ENCODE peak calls at places on chromosomes 13 and 19, in six cellular contexts. D is heart left ventricle, S is Karpas-422, L is PC-3, R is tibial nerve, P is heart right ventricle. Q is an unnamed sample. For H3K27me3 and H3K4me1, the result is how much of the 10 kb centered on the place peaks cover.

GRCh38 chr13:108214511-108215383 is 589 bp downstream of the LIG4 start:
- DNase-seq in R (no peak), S (no peak), L (peak), D (peak), P (peak), Q (no peak)

GRCh38 chr13:51935326-51936171 is 73.8 kb downstream of the CCDC70 start:
- DNase-seq in P (no peak), L (peak), D (no peak), R (no peak), S (no peak), Q (peak)

GRCh38 chr19:48490980-48491792 is 20.4 kb downstream of the LMTK3 start:
- DNase-seq in L (peak), D (no peak), R (no peak), S (peak), P (no peak), Q (no peak)

GRCh38 chr19:28643284-28643683 is 569.7 kb downstream of the UQCRFS1 start:
- DNase-seq in L (no peak), P (no peak), D (no peak), S (no peak), R (no peak), Q (no peak)

GRCh38 chr13:42345367-42345766 is 73.4 kb downstream of the AKAP11 start:
- DNase-seq in P (no peak), S (no peak), R (no peak), D (no peak), L (no peak), Q (no peak)

GRCh38 chr19:19297759-19298158 is 22.6 kb downstream of the SUGP1 start:
- DNase-seq in L (no peak), D (peak), R (no peak), S (no peak), P (peak), Q (no peak)

GRCh38 chr19:47260476-47260875 is 4.2 kb downstream of the CCDC9 start:
- DNase-seq in P (no peak), L (no peak), D (no peak), R (no peak), S (no peak), Q (no peak)

GRCh38 chr19:17121736-17122293 is 46.2 kb downstream of the MYO9B start:
- DNase-seq in L (no peak), S (peak), P (no peak), D (no peak), R (no peak), Q (no peak)

GRCh38 chr19:37698216-37698615 is 21.3 kb downstream of the ZNF607 start:
- DNase-seq in L (no peak), R (no peak), D (no peak), S (no peak), P (no peak), Q (no peak)

GRCh38 chr13:113759525-113760137 is 605 bp downstream of the TMEM255B start:
- DNase-seq in R (peak), L (peak), D (no peak), S (no peak), P (peak), Q (no peak)

GRCh38 chr19:42285546-42285945 is 16.4 kb upstream of the PRR19 start:
- DNase-seq in R (no peak), D (no peak), L (no peak), P (peak), S (peak), Q (peak)

GRCh38 chr19:46040952-46041500 is at the start of gene IGFL4:
- DNase-seq in R (no peak), D (no peak), P (no peak), S (no peak), L (peak), Q (peak)

GRCh38 chr13:94710881-94711560 is 1.3 kb downstream of the SOX21 start:
- DNase-seq in P (no peak), R (no peak), S (no peak), L (peak), D (no peak), Q (no peak)
- H3K27me3 ChIP-seq in P (under half), R (under half), S (under half), L (under half), D (half or more), Q (under half)

DNA sequence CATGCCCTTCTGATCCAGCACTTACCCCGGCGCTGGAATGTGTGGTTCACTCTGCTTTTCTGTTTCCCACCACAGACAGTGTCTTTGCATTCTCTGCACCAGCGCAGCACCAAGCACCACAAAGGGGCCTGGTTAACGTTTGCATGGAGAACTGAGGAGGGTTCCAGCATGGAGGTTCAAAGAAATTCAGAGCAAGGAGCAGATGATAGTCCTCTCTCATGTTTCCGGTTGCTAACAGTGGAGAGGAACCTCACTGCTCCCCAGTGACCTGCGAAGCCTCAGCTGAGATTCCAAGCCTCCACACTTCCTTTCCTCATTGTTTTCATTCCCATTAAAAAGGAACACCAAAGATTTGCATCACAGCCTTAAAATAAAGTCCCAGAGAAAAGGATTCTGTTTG is 99.7 kb downstream of the STARD13 start:
- DNase-seq in L (no peak), R (no peak), S (no peak), P (no peak), D (no peak), Q (no peak)
- H3K4me1 ChIP-seq in L (under half), R (half or more), S (under half), P (half or more), D (under half), Q (under half)

DNA sequence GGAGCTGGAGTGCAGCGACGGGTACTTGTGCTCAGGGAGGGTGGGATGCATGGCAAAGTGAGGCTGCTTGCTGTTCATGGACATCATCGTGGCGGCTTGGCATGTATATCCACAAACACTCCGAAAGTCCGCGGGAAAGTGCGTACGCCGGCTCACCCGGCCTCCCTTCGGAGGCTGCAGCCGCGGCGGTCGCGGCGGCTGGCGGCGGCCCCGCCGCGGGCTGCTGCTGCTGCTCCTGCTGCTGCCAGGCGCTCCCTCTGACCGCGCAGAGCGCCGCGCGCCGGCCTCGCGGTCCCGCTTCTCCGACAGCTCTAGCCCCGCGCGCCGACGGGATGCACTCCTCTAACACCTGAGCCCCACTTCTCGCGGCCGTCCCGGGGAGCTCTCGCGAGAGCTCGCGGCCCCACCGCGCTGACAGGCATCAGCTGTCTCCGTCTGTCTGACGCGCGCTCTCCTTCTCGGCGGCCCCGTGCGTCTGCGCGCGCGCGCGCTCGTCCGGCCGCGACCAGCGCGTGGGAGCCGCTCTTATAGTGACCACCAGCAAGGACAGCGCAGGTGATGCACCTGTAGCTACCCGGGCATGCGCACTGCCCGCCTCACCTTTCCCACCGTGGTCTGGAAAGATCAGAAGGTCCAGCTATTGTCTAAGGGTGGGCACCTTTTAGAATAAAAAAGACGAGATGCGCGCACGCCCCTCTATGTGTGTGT is at the start of gene POU4F1:
- DNase-seq in D (no peak), S (no peak), P (no peak), R (no peak), L (no peak), Q (peak)
- H3K27me3 ChIP-seq in D (half or more), S (under half), P (half or more), R (under half), L (under half), Q (under half)

GRCh38 chr19:11196406-11197287 is 698 bp downstream of the KANK2 start:
- DNase-seq in P (peak), S (no peak), D (peak), R (no peak), L (peak), Q (peak)

GRCh38 chr19:11199517-11199916 is 2.2 kb upstream of the KANK2 start:
- DNase-seq in R (no peak), P (no peak), D (no peak), S (no peak), L (no peak), Q (no peak)

GRCh38 chr19:11197291-11198174 is at the start of gene KANK2:
- DNase-seq in S (peak), D (peak), L (peak), R (peak), P (peak), Q (peak)

GRCh38 chr19:11198769-11199469 is 1.6 kb upstream of the KANK2 start:
- DNase-seq in D (no peak), R (no peak), L (no peak), P (no peak), S (no peak), Q (no peak)

GRCh38 chr19:11198175-11198534 is 810 bp upstream of the KANK2 start:
- DNase-seq in S (no peak), R (no peak), P (no peak), D (no peak), L (no peak), Q (no peak)
- H3K4me1 ChIP-seq in S (under half), R (under half), P (under half), D (under half), L (under half), Q (under half)

DNA sequence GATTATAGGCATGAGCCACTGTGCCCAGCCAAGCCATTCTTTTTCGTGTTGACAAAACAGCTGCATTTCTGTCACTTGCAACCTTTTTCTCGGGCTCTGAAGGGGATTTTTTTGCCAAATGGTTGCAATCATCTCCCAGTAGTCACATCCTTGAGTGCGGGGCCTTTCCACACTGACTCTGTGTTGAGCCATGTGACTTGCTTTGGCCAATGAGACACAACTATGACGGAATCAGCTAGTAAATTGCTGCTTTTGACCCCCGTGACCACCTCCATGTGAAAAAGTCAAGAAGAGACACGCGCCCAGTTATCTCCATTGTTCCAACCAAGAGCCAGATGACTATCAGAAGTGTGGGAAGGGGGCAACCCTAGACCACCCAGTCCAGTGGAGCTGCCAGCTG is 18.3 kb downstream of the NPHS1 start:
- DNase-seq in D (no peak), L (no peak), S (no peak), R (no peak), P (no peak), Q (no peak)
- H3K27me3 ChIP-seq in D (under half), L (under half), S (under half), R (under half), P (under half), Q (under half)

DNA sequence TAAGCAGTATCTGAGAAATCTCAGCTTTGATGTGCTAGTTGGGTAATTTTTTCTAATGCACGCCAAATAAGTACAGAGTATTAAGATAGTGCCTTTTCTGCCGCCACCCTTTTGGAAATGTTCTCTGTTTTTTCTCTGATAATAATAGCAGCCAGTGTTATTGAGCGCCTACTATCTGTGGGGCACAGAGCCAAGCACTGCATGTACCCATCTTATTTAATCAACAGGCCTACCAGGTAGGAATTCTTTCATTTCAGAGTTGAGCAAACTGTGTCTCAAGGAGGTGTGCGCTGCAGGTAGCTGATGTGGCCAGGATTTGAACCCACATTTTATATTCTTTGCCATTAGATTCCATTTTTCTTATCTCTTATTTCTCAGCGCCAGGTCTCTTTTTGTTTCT is 1.4 kb downstream of the EPN1 start:
- DNase-seq in L (peak), R (no peak), D (peak), P (no peak), S (peak), Q (no peak)
- H3K4me1 ChIP-seq in L (under half), R (under half), D (under half), P (under half), S (half or more), Q (under half)

GRCh38 chr19:11269408-11269807 is 7.1 kb upstream of the DOCK6 start:
- DNase-seq in S (no peak), P (no peak), L (peak), R (no peak), D (no peak), Q (no peak)

GRCh38 chr19:11273288-11273687 is 11.0 kb upstream of the DOCK6 start:
- DNase-seq in P (no peak), R (no peak), L (no peak), D (no peak), S (no peak), Q (no peak)

GRCh38 chr19:11274533-11275086 is 12.3 kb upstream of the DOCK6 start:
- DNase-seq in L (no peak), S (no peak), P (no peak), R (no peak), D (no peak), Q (no peak)

GRCh38 chr19:11278670-11279069 is 16.3 kb upstream of the DOCK6 start:
- DNase-seq in P (no peak), L (no peak), S (no peak), R (no peak), D (no peak), Q (peak)

GRCh38 chr19:11273989-11274388 is 11.7 kb upstream of the DOCK6 start:
- DNase-seq in L (no peak), R (no peak), S (no peak), P (no peak), D (no peak), Q (no peak)
- H3K27me3 ChIP-seq in L (under half), R (under half), S (under half), P (under half), D (under half), Q (under half)

GRCh38 chr13:50589651-50590054 is 253.8 kb downstream of the DLEU7 start:
- DNase-seq in P (no peak), R (no peak), S (no peak), L (peak), D (peak), Q (no peak)
- H3K4me1 ChIP-seq in P (under half), R (under half), S (half or more), L (under half), D (under half), Q (under half)